ENCODE peak calls at places on chromosomes 11 and 22, in nine cellular contexts. G is GDM1; M is LoVo; U is neuronal stem cell; Q is HEK293T; P is HAP-1; I is globus pallidus; R is activated T-helper 2 cell treated with anti-CD3 and anti-CD28 coated beads, Interferon-gamma antibody, Interleukin-2, Interleukin-4, amounts not matched to agents 10 μg/mL and 5 μg/mL and 100 μg/mL, durations not matched to agents 14 hours and 24 hours and 36 hours; W is NCI-H2081. F is an unnamed sample.

GRCh38 chr11:45225277-45225676 is 60.9 kb downstream of the SYT13 start:
- DNase-seq in G (no peak), M (no peak), U (no peak), Q (no peak), P (no peak), I (no peak), R (no peak), W (no peak), F (no peak)

GRCh38 chr11:13955971-13956421 is 6.5 kb upstream of the SPON1 start:
- DNase-seq in G (no peak), M (peak), U (peak), Q (peak), P (peak), I (peak), R (peak), W (peak), F (peak)

GRCh38 chr11:121105063-121105480 is 4.0 kb downstream of the TECTA start:
- DNase-seq in G (no peak), M (no peak), U (no peak), Q (no peak), P (no peak), I (peak), R (no peak), W (no peak), F (no peak)

GRCh38 chr11:28727254-28727653 is 619.1 kb downstream of the METTL15 start:
- DNase-seq in G (no peak), M (no peak), U (no peak), Q (no peak), P (no peak), I (no peak), R (no peak), W (no peak), F (no peak)

GRCh38 chr11:121696177-121696863 is 243.6 kb upstream of the SORL1-AS1 start:
- DNase-seq in G (no peak), M (no peak), U (no peak), Q (no peak), P (no peak), I (peak), R (no peak), W (peak), F (no peak)

GRCh38 chr11:17230867-17231851 is 23.4 kb upstream of the PIK3C2A start:
- DNase-seq in G (no peak), M (no peak), U (no peak), Q (no peak), P (no peak), I (no peak), R (peak), W (no peak), F (peak)

GRCh38 chr11:38524945-38525344 is 1926.9 kb upstream of the RAG2 start:
- DNase-seq in G (no peak), M (no peak), U (no peak), Q (no peak), P (no peak), I (no peak), R (no peak), W (no peak), F (no peak)

GRCh38 chr22:49624421-49625177 is 203.1 kb downstream of the BRD1 start:
- DNase-seq in G (no peak), M (no peak), U (no peak), Q (no peak), P (no peak), I (no peak), R (no peak), W (no peak), F (no peak)

GRCh38 chr11:114259551-114259983 is 36.6 kb upstream of the NNMT start:
- DNase-seq in G (no peak), M (no peak), U (no peak), Q (peak), P (no peak), I (no peak), R (no peak), W (peak), F (no peak)

GRCh38 chr22:47190276-47190956 is 428.0 kb downstream of the TBC1D22A start:
- DNase-seq in G (no peak), M (no peak), U (no peak), Q (no peak), P (no peak), I (no peak), R (no peak), W (no peak), F (no peak)

GRCh38 chr22:32478994-32479393 is 4.4 kb downstream of the FBXO7 start:
- DNase-seq in G (no peak), M (no peak), U (no peak), Q (no peak), P (no peak), I (peak), R (no peak), W (no peak), F (no peak)

GRCh38 chr11:416051-416756 is 1.4 kb upstream of the SIGIRR start:
- DNase-seq in G (no peak), M (no peak), U (no peak), Q (no peak), P (no peak), I (no peak), R (no peak), W (no peak), F (no peak)

GRCh38 chr22:29731058-29731850 is 11.5 kb downstream of the CABP7 start:
- DNase-seq in G (no peak), M (no peak), U (no peak), Q (no peak), P (no peak), I (no peak), R (no peak), W (no peak), F (no peak)

GRCh38 chr22:45804986-45805325 is 133.3 kb downstream of the ATXN10 start:
- DNase-seq in G (no peak), M (peak), U (no peak), Q (no peak), P (peak), I (no peak), R (no peak), W (no peak), F (no peak)

GRCh38 chr11:117316197-117316961 is at the start of gene BACE1:
- DNase-seq in G (no peak), M (peak), U (peak), Q (peak), P (peak), I (peak), R (no peak), W (peak), F (peak)

GRCh38 chr11:69939551-69940245 is 120.5 kb upstream of the FGF3 start:
- DNase-seq in G (no peak), M (no peak), U (no peak), Q (no peak), P (no peak), I (no peak), R (no peak), W (no peak), F (no peak)

GRCh38 chr22:29780220-29780619 is 13.1 kb downstream of the UQCR10 start:
- DNase-seq in G (no peak), M (no peak), U (no peak), Q (no peak), P (no peak), I (no peak), R (no peak), W (no peak), F (no peak)

GRCh38 chr22:47775686-47776085 is 1013.2 kb downstream of the TBC1D22A start:
- DNase-seq in G (no peak), M (no peak), U (no peak), Q (no peak), P (no peak), I (no peak), R (no peak), W (no peak), F (no peak)

GRCh38 chr11:126646701-126647209 is 291.3 kb downstream of the ST3GAL4 start:
- DNase-seq in G (no peak), M (no peak), U (no peak), Q (no peak), P (no peak), I (no peak), R (no peak), W (no peak), F (no peak)

GRCh38 chr22:29325785-29326315 is 10.4 kb upstream of the RASL10A start:
- DNase-seq in G (no peak), M (no peak), U (no peak), Q (no peak), P (no peak), I (no peak), R (no peak), W (no peak), F (no peak)

GRCh38 chr22:41561335-41561734 is 525 bp downstream of the CSDC2 start:
- DNase-seq in G (no peak), M (no peak), U (no peak), Q (no peak), P (no peak), I (no peak), R (no peak), W (no peak), F (no peak)

GRCh38 chr22:50253046-50253580 is 2.0 kb upstream of the HDAC10 start:
- DNase-seq in G (no peak), M (no peak), U (no peak), Q (no peak), P (no peak), I (no peak), R (no peak), W (no peak), F (no peak)

GRCh38 chr11:587978-588380 is 11.7 kb downstream of the PHRF1 start:
- DNase-seq in G (no peak), M (no peak), U (no peak), Q (no peak), P (no peak), I (no peak), R (peak), W (no peak), F (peak)

GRCh38 chr22:39166547-39166946 is 14.1 kb upstream of the CBX7 start:
- DNase-seq in G (no peak), M (no peak), U (no peak), Q (no peak), P (no peak), I (no peak), R (no peak), W (no peak), F (no peak)

GRCh38 chr11:14894657-14895598 is 2.9 kb upstream of the CYP2R1 start:
- DNase-seq in G (no peak), M (no peak), U (no peak), Q (no peak), P (no peak), I (peak), R (no peak), W (no peak), F (peak)

GRCh38 chr22:43420991-43421665 is 9.3 kb downstream of the MPPED1 start:
- DNase-seq in G (no peak), M (no peak), U (no peak), Q (no peak), P (no peak), I (no peak), R (no peak), W (no peak), F (no peak)

GRCh38 chr11:10926801-10927200 is 68.9 kb upstream of the ZBED5 start:
- DNase-seq in G (no peak), M (no peak), U (no peak), Q (no peak), P (no peak), I (no peak), R (no peak), W (no peak), F (no peak)

GRCh38 chr11:69373251-69373635 is 79.3 kb downstream of the MYEOV start:
- DNase-seq in G (no peak), M (no peak), U (no peak), Q (no peak), P (no peak), I (no peak), R (no peak), W (no peak), F (peak)

GRCh38 chr22:26658161-26658560 is 773 bp downstream of the MIAT start:
- DNase-seq in G (no peak), M (no peak), U (no peak), Q (no peak), P (no peak), I (no peak), R (no peak), W (no peak), F (no peak)

GRCh38 chr11:13073119-13073981 is 64.2 kb downstream of the RASSF10 start:
- DNase-seq in G (no peak), M (no peak), U (no peak), Q (no peak), P (no peak), I (no peak), R (no peak), W (no peak), F (no peak)

GRCh38 chr11:112822478-112823274 is 138.5 kb upstream of the NCAM1 start:
- DNase-seq in G (no peak), M (no peak), U (no peak), Q (no peak), P (no peak), I (no peak), R (no peak), W (peak), F (no peak)

GRCh38 chr22:49838771-49839717 is 11.4 kb upstream of the BRD1 start:
- DNase-seq in G (peak), M (no peak), U (no peak), Q (peak), P (peak), I (no peak), R (peak), W (no peak), F (peak)

F was measured in activated naive CD4-positive, alpha-beta T cell treated with anti-CD3 and anti-CD28 coated beads for 36 hours.